ENCODE peak calls at places on chromosome 14, in five cellular contexts. Z, H, G, F and B are unnamed samples.
A peak's percentile ranks its signal among the peaks of the same experiment; 100 is the strongest.

GRCh38 chr14:36511981-36512584 is 7.9 kb downstream of the NKX2-1 start:
- DNase-seq in Z (no peak), H (no peak), G (no peak), F (no peak), B (no peak)

GRCh38 chr14:94485944-94486841 is 10.2 kb upstream of the SERPINA9 start:
- DNase-seq in Z (peak; percentile 57), H (peak; percentile 63), G (peak; percentile 55), F (peak; percentile 66), B (peak; percentile 14)

GRCh38 chr14:54617467-54617866 is 50.5 kb downstream of the SAMD4A start:
- DNase-seq in Z (no peak), H (no peak), G (no peak), F (no peak), B (no peak)

GRCh38 chr14:104747876-104748275 is 5.1 kb upstream of the SIVA1 start:
- DNase-seq in Z (no peak), H (no peak), G (peak; percentile 60), F (no peak), B (no peak)

GRCh38 chr14:30345511-30345910 is 213.4 kb upstream of the G2E3 start:
- DNase-seq in Z (no peak), H (no peak), G (no peak), F (no peak), B (no peak)

GRCh38 chr14:75442642-75443041 is 14.8 kb downstream of the JDP2 start:
- DNase-seq in Z (no peak), H (no peak), G (peak; percentile 52), F (no peak), B (no peak)

GRCh38 chr14:59228416-59228815 is 39.9 kb downstream of the DAAM1 start:
- DNase-seq in Z (no peak), H (no peak), G (peak; percentile 47), F (no peak), B (no peak)

GRCh38 chr14:67650694-67651093 is 23.7 kb downstream of the VTI1B start:
- DNase-seq in Z (no peak), H (no peak), G (no peak), F (no peak), B (no peak)

GRCh38 chr14:89418976-89419375 is 1.9 kb upstream of the FOXN3 start:
- DNase-seq in Z (no peak), H (no peak), G (no peak), F (no peak), B (no peak)

GRCh38 chr14:63027719-63028118 is 17.5 kb downstream of the KCNH5 start:
- DNase-seq in Z (no peak), H (no peak), G (no peak), F (no peak), B (no peak)

GRCh38 chr14:101233861-101234587 is 327.3 kb upstream of the DIO3 start:
- DNase-seq in Z (no peak), H (no peak), G (no peak), F (no peak), B (no peak)

GRCh38 chr14:31060253-31060875 is 34.2 kb upstream of the STRN3 start:
- DNase-seq in Z (no peak), H (no peak), G (no peak), F (no peak), B (no peak)

GRCh38 chr14:63308723-63309317 is 9.9 kb downstream of the GPHB5 start:
- DNase-seq in Z (no peak), H (no peak), G (no peak), F (no peak), B (no peak)

GRCh38 chr14:69582207-69582606 is 7.5 kb upstream of the CCDC177 start:
- DNase-seq in Z (no peak), H (no peak), G (no peak), F (no peak), B (no peak)

GRCh38 chr14:95098984-95099599 is 58.2 kb downstream of the DICER1 start:
- DNase-seq in Z (peak; percentile 58), H (peak; percentile 39), G (peak; percentile 56), F (no peak), B (peak; percentile 52)